ENCODE peak calls at places on chromosomes 12 and 14, in nine cellular contexts. E, W, A, X, K, P, Q, H and T are unnamed samples.

GRCh38 chr12:124233041-124233836 is 61.7 kb upstream of the RFLNA start:
- DNase-seq in E (no peak), W (no peak), A (no peak), X (no peak), K (no peak), P (peak), Q (peak), H (peak), T (no peak)

GRCh38 chr12:119319638-119320037 is 14.9 kb upstream of the CCDC60 start:
- DNase-seq in E (no peak), W (no peak), A (no peak), X (peak), K (no peak), P (no peak), Q (no peak), H (no peak), T (no peak)

GRCh38 chr14:49553106-49553505 is 33.1 kb downstream of the RPS29 start:
- DNase-seq in E (no peak), W (no peak), A (no peak), X (no peak), K (no peak), P (no peak), Q (no peak), H (no peak), T (no peak)

GRCh38 chr12:123621101-123621500 is 12.4 kb downstream of the EIF2B1 start:
- DNase-seq in E (no peak), W (no peak), A (no peak), X (no peak), K (no peak), P (no peak), Q (peak), H (no peak), T (no peak)

GRCh38 chr12:40010899-40011774 is 94.7 kb downstream of the SLC2A13 start:
- DNase-seq in E (peak), W (no peak), A (peak), X (peak), K (no peak), P (peak), Q (peak), H (peak), T (peak)

GRCh38 chr12:93796719-93797118 is 119.5 kb downstream of the CRADD start:
- DNase-seq in E (no peak), W (no peak), A (no peak), X (no peak), K (no peak), P (no peak), Q (no peak), H (no peak), T (no peak)

GRCh38 chr14:90061849-90062794 is at the start of gene KCNK13:
- DNase-seq in E (no peak), W (peak), A (peak), X (peak), K (no peak), P (no peak), Q (no peak), H (no peak), T (peak)

GRCh38 chr14:75198291-75198933 is 22.0 kb upstream of the TMED10 start:
- DNase-seq in E (peak), W (no peak), A (no peak), X (no peak), K (no peak), P (no peak), Q (no peak), H (peak), T (peak)

GRCh38 chr14:99230271-99231141 is 41.5 kb downstream of the BCL11B start:
- DNase-seq in E (no peak), W (no peak), A (peak), X (peak), K (no peak), P (no peak), Q (no peak), H (no peak), T (no peak)

GRCh38 chr14:36300337-36300736 is 20.1 kb downstream of the MBIP start:
- DNase-seq in E (peak), W (no peak), A (no peak), X (no peak), K (no peak), P (no peak), Q (peak), H (peak), T (no peak)

GRCh38 chr12:127435439-127435838 is 831.5 kb upstream of the TMEM132C start:
- DNase-seq in E (no peak), W (no peak), A (no peak), X (no peak), K (no peak), P (no peak), Q (no peak), H (no peak), T (no peak)

GRCh38 chr12:99087278-99087677 is 442.2 kb downstream of the APAF1 start:
- DNase-seq in E (no peak), W (no peak), A (no peak), X (no peak), K (no peak), P (no peak), Q (no peak), H (peak), T (no peak)

GRCh38 chr14:33359288-33359881 is 420.7 kb downstream of the NPAS3 start:
- DNase-seq in E (no peak), W (no peak), A (no peak), X (no peak), K (no peak), P (no peak), Q (peak), H (peak), T (no peak)

GRCh38 chr12:69239922-69240624 is 704 bp downstream of the CPSF6 start:
- DNase-seq in E (no peak), W (peak), A (peak), X (peak), K (peak), P (no peak), Q (peak), H (peak), T (peak)

GRCh38 chr12:124498870-124499753 is 68.3 kb downstream of the NCOR2 start:
- DNase-seq in E (no peak), W (no peak), A (no peak), X (no peak), K (no peak), P (no peak), Q (peak), H (peak), T (no peak)

GRCh38 chr14:51533160-51533559 is 118.5 kb upstream of the FRMD6 start:
- DNase-seq in E (no peak), W (no peak), A (no peak), X (no peak), K (no peak), P (no peak), Q (no peak), H (no peak), T (no peak)

GRCh38 chr12:12979151-12979550 is 20.9 kb downstream of the HEBP1 start:
- DNase-seq in E (no peak), W (no peak), A (no peak), X (no peak), K (no peak), P (no peak), Q (peak), H (peak), T (no peak)

GRCh38 chr14:68479247-68479646 is 313.6 kb downstream of the ZFP36L1 start:
- DNase-seq in E (no peak), W (no peak), A (no peak), X (no peak), K (no peak), P (no peak), Q (no peak), H (peak), T (no peak)

GRCh38 chr14:25833341-25834121 is 764.3 kb downstream of the NOVA1 start:
- DNase-seq in E (peak), W (peak), A (peak), X (peak), K (no peak), P (no peak), Q (peak), H (peak), T (no peak)

GRCh38 chr14:22536853-22537338 is 52.1 kb downstream of the DAD1 start:
- DNase-seq in E (no peak), W (no peak), A (peak), X (peak), K (no peak), P (peak), Q (peak), H (peak), T (peak)

DNA sequence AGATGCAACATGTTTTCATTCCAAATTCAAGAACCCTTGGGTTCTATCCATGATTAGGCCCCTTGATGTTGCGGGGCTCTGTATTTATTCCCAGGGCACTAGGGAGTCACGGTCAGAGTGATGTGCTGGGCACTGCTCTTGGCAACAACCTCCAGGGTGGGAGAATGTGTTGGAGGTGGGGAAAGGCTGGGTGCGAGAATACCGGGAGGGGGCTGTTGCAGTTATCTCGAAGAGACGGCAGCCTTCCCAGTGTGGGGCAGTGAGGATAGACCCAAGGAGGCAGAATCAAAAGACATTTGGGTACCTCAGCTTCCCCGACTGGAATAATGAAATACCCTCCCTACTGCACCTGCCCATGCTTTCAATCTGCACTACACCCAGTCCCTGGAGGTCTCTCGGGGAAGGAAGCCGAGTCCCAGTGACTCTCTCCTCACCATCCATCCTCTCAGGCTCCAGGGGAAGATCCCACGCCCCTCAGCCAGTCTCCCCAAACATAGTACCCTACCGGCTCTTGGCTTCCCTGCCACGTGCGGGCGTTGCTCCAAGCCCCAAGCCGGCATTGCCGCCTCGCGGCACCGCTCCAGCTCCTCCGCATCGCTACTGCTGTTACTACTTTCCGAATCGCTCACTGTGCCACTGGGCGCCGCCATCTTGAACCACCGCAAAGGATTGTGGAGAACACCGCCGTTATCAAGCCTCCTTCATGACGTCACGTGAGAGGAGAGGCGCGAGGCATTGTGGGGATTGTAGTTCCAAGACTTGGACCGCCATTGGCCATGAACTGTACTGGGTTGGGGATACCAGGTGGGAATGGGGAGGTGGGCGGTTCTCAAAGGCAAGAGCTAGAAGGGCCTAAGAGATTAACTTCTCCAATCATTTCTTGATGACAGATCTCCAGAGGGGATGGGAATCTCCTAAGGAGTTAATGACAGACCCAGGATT is at the start of gene C12orf43:
- DNase-seq in E (peak), W (peak), A (peak), X (peak), K (peak), P (peak), Q (peak), H (peak), T (peak)
- TF ChIP-seq CTCF in E (peak), W (no peak), A (no peak), X (no peak), K (no peak), P (no peak), Q (no peak), H (no peak), T (no peak)

GRCh38 chr12:77042834-77043233 is 22.5 kb downstream of the E2F7 start:
- DNase-seq in E (no peak), W (no peak), A (no peak), X (no peak), K (no peak), P (no peak), Q (no peak), H (no peak), T (no peak)
- TF ChIP-seq CTCF in E (no peak), W (no peak), A (no peak), X (no peak), K (no peak), P (no peak), Q (no peak), H (no peak), T (no peak)

GRCh38 chr14:59882957-59883356 is 12.4 kb upstream of the RTN1 start:
- DNase-seq in E (no peak), W (no peak), A (peak), X (no peak), K (no peak), P (no peak), Q (no peak), H (peak), T (no peak)
- TF ChIP-seq CTCF in E (no peak), W (peak), A (peak), X (no peak), K (peak), P (peak), Q (peak), H (peak), T (no peak)

DNA sequence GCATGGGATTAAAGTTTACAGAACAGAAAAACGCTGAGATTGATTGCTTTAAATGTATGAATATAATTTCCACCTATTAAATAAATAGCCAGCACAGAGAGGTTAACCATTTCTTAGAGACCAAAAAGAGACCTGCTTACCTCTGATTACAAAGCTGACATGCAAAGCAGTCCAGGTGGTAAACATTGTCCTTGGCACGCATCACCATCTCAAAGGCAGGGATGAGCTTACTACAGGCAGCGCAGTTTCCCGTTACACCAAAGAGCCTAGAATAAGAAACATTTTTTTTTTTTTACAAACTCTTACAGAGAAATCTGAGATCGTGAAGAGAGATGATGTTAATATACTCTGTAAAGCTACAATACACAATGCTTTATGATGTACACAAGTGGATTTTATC is 45.7 kb downstream of the LMO3 start:
- DNase-seq in E (no peak), W (no peak), A (no peak), X (no peak), K (no peak), P (no peak), Q (no peak), H (no peak), T (no peak)
- TF ChIP-seq CTCF in E (no peak), W (no peak), A (no peak), X (no peak), K (no peak), P (no peak), Q (no peak), H (no peak), T (no peak)

DNA sequence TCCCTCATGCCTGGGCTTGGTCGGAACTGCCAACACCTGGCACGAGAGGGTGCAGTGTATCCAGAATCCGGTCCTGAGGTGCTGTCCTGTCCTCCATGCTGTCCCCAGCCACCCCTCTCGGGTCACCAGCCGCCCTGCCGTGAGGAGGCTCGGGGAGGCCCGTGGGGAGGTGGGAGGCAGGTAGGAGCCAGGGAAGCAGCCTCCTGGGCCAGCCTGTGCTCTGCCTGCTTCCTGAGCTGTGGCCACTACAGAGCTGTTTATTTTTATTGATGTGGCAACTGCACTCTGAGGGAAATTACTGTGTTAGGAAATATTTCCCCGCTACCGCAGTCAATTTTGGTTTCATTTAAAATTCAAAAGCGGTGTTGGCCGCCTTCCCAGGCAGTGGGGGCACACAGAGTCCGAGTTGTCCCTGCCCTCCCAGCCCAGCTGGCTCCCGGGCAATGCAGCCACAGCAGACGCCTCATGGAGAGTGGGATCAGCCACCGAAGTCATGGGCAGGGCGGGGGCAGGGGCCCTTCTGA is 18.3 kb downstream of the NOC4L start:
- DNase-seq in E (no peak), W (no peak), A (peak), X (no peak), K (no peak), P (no peak), Q (peak), H (peak), T (no peak)
- TF ChIP-seq CTCF in E (no peak), W (no peak), A (no peak), X (no peak), K (no peak), P (no peak), Q (no peak), H (no peak), T (no peak)

GRCh38 chr14:103091041-103091882 is 3.3 kb upstream of the EXOC3L4 start:
- DNase-seq in E (no peak), W (no peak), A (peak), X (peak), K (peak), P (no peak), Q (peak), H (peak), T (peak)
- TF ChIP-seq CTCF in E (peak), W (no peak), A (peak), X (no peak), K (peak), P (peak), Q (peak), H (peak), T (peak)

GRCh38 chr14:104343294-104343625 is 204.9 kb downstream of the KIF26A start:
- DNase-seq in E (no peak), W (no peak), A (no peak), X (no peak), K (no peak), P (no peak), Q (no peak), H (no peak), T (no peak)

GRCh38 chr14:104343690-104344640 is 205.6 kb downstream of the KIF26A start:
- DNase-seq in E (no peak), W (no peak), A (no peak), X (no peak), K (peak), P (no peak), Q (no peak), H (no peak), T (no peak)

GRCh38 chr14:104339829-104340228 is 201.4 kb downstream of the KIF26A start:
- DNase-seq in E (no peak), W (no peak), A (no peak), X (no peak), K (no peak), P (no peak), Q (no peak), H (no peak), T (no peak)

GRCh38 chr14:104342435-104343293 is 204.3 kb downstream of the KIF26A start:
- DNase-seq in E (no peak), W (no peak), A (no peak), X (no peak), K (peak), P (no peak), Q (no peak), H (no peak), T (no peak)

GRCh38 chr14:104341532-104342434 is 203.4 kb downstream of the KIF26A start:
- DNase-seq in E (peak), W (peak), A (peak), X (no peak), K (peak), P (no peak), Q (no peak), H (peak), T (peak)
- TF ChIP-seq CTCF in E (peak), W (peak), A (no peak), X (no peak), K (peak), P (no peak), Q (no peak), H (peak), T (peak)

DNA sequence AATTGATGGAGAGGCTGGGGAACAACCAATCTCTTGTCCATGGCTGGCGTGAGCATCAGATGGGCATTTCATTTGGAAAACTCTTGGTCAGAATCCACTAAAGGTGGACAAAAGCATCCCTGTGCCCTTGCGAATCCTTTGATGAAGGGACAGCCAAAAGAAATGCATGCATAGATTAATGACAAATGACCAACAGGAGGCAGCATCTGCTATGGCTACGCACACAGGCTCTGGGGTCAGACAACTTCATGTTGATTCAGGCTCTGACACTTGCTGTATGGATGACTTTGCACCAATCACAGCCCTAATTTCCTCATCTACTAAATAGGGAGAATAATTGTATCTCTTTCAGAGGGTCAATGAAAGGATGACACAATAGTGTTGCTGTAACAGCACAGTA is 117.5 kb downstream of the ASCL4 start:
- DNase-seq in E (no peak), W (no peak), A (peak), X (no peak), K (no peak), P (no peak), Q (peak), H (peak), T (no peak)
- TF ChIP-seq CTCF in E (peak), W (no peak), A (peak), X (no peak), K (peak), P (no peak), Q (peak), H (peak), T (no peak)

DNA sequence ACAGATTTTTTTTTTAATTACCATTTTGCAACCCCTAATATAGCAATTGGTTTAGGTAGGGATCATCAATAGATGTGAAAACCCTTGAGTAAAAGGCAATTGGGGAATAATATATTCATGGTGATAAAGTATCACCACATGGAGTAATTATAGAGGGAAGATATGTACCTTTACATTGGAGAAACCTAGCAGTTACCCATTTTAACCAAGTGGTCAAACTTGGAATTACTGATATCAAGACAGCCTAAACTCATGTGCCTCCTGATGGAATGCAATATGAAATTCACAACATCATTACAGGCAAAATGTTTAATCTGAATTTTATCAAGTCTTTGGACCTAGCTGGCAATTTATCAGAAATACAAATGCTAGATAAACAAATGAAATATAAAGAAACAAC is 6.7 kb upstream of the SLC10A1 start:
- DNase-seq in E (no peak), W (no peak), A (no peak), X (no peak), K (no peak), P (no peak), Q (no peak), H (peak), T (no peak)
- TF ChIP-seq CTCF in E (no peak), W (peak), A (no peak), X (no peak), K (peak), P (peak), Q (peak), H (no peak), T (no peak)

GRCh38 chr12:96132819-96133218 is 61.4 kb upstream of the ELK3 start:
- DNase-seq in E (peak), W (no peak), A (peak), X (no peak), K (no peak), P (no peak), Q (no peak), H (no peak), T (no peak)
- TF ChIP-seq CTCF in E (peak), W (no peak), A (peak), X (no peak), K (peak), P (no peak), Q (no peak), H (no peak), T (no peak)